ENCODE peak calls at places on chromosomes 2 and 18, in seven cellular contexts. One of them, this sample, is unnamed.

GRCh38 chr2:136323212-136323611 is 205.3 kb upstream of the CXCR4 start:
- DNase-seq in NCI-H446 treated with DMSO at 0.1 percent for 48 hours: no peak
- DNase-seq in IMR-90: no peak
- DNase-seq in HS-5: no peak
- DNase-seq in endothelial cell: no peak
- DNase-seq in foreskin fibroblast: no peak
- DNase-seq in adrenal gland: no peak
- DNase-seq in this sample: no peak

GRCh38 chr2:136423516-136423996 is 305.6 kb upstream of the CXCR4 start:
- DNase-seq in NCI-H446 treated with DMSO at 0.1 percent for 48 hours: peak; percentile 58
- DNase-seq in IMR-90: peak; percentile 47
- DNase-seq in HS-5: peak; percentile 19
- DNase-seq in endothelial cell: peak; percentile 83
- DNase-seq in foreskin fibroblast: peak; percentile 68
- DNase-seq in adrenal gland: peak; percentile 75
- DNase-seq in this sample: peak; percentile 17

GRCh38 chr18:50312296-50313030 is 25.0 kb upstream of the CXXC1 start:
- DNase-seq in NCI-H446 treated with DMSO at 0.1 percent for 48 hours: no peak
- DNase-seq in IMR-90: no peak
- DNase-seq in HS-5: no peak
- DNase-seq in endothelial cell: no peak
- DNase-seq in foreskin fibroblast: no peak
- DNase-seq in adrenal gland: no peak
- DNase-seq in this sample: no peak

GRCh38 chr2:126885701-126886121 is 13.0 kb upstream of the TEX51 start:
- DNase-seq in NCI-H446 treated with DMSO at 0.1 percent for 48 hours: no peak
- DNase-seq in IMR-90: peak; percentile 28
- DNase-seq in HS-5: no peak
- DNase-seq in endothelial cell: no peak
- DNase-seq in foreskin fibroblast: peak; percentile 53
- DNase-seq in adrenal gland: peak; percentile 51
- DNase-seq in this sample: no peak

GRCh38 chr2:229235136-229235914 is 35.8 kb downstream of the PID1 start:
- DNase-seq in NCI-H446 treated with DMSO at 0.1 percent for 48 hours: no peak
- DNase-seq in IMR-90: peak; percentile 1
- DNase-seq in HS-5: no peak
- DNase-seq in endothelial cell: peak; percentile 31
- DNase-seq in foreskin fibroblast: peak; percentile 63
- DNase-seq in adrenal gland: no peak
- DNase-seq in this sample: no peak

GRCh38 chr2:159677654-159678053 is 34.7 kb upstream of the MARCHF7 start:
- DNase-seq in NCI-H446 treated with DMSO at 0.1 percent for 48 hours: no peak
- DNase-seq in IMR-90: peak; percentile 33
- DNase-seq in HS-5: no peak
- DNase-seq in endothelial cell: no peak
- DNase-seq in foreskin fibroblast: peak; percentile 31
- DNase-seq in adrenal gland: no peak
- DNase-seq in this sample: no peak

GRCh38 chr2:457792-458430 is 170.0 kb upstream of the ALKAL2 start:
- DNase-seq in NCI-H446 treated with DMSO at 0.1 percent for 48 hours: no peak
- DNase-seq in IMR-90: no peak
- DNase-seq in HS-5: no peak
- DNase-seq in endothelial cell: no peak
- DNase-seq in foreskin fibroblast: no peak
- DNase-seq in adrenal gland: no peak
- DNase-seq in this sample: no peak

GRCh38 chr2:189254268-189254883 is 74.8 kb upstream of the COL5A2 start:
- DNase-seq in NCI-H446 treated with DMSO at 0.1 percent for 48 hours: peak; percentile 57
- DNase-seq in IMR-90: peak; percentile 71
- DNase-seq in HS-5: peak; percentile 87
- DNase-seq in endothelial cell: no peak
- DNase-seq in foreskin fibroblast: peak; percentile 90
- DNase-seq in adrenal gland: no peak
- DNase-seq in this sample: peak; percentile 96

GRCh38 chr2:223760838-223761502 is 76.4 kb downstream of the AP1S3 start:
- DNase-seq in NCI-H446 treated with DMSO at 0.1 percent for 48 hours: peak; percentile 9
- DNase-seq in IMR-90: peak; percentile 89
- DNase-seq in HS-5: peak; percentile 71
- DNase-seq in endothelial cell: no peak
- DNase-seq in foreskin fibroblast: peak; percentile 92
- DNase-seq in adrenal gland: peak; percentile 57
- DNase-seq in this sample: peak; percentile 54

GRCh38 chr2:8486141-8486540 is 195.7 kb upstream of the ID2 start:
- DNase-seq in NCI-H446 treated with DMSO at 0.1 percent for 48 hours: no peak
- DNase-seq in IMR-90: no peak
- DNase-seq in HS-5: no peak
- DNase-seq in endothelial cell: no peak
- DNase-seq in foreskin fibroblast: no peak
- DNase-seq in adrenal gland: no peak
- DNase-seq in this sample: no peak

GRCh38 chr18:41972067-41973000 is 17.3 kb downstream of the PIK3C3 start:
- DNase-seq in NCI-H446 treated with DMSO at 0.1 percent for 48 hours: no peak
- DNase-seq in IMR-90: no peak
- DNase-seq in HS-5: no peak
- DNase-seq in endothelial cell: no peak
- DNase-seq in foreskin fibroblast: no peak
- DNase-seq in adrenal gland: no peak
- DNase-seq in this sample: no peak

GRCh38 chr2:228048838-228049490 is 132.5 kb downstream of the SPHKAP start:
- DNase-seq in NCI-H446 treated with DMSO at 0.1 percent for 48 hours: peak; percentile 31
- DNase-seq in IMR-90: peak; percentile 11
- DNase-seq in HS-5: peak; percentile 52
- DNase-seq in endothelial cell: peak; percentile 23
- DNase-seq in foreskin fibroblast: peak; percentile 67
- DNase-seq in adrenal gland: peak; percentile 55
- DNase-seq in this sample: peak; percentile 21

GRCh38 chr18:2179498-2180183 is 391.7 kb downstream of the METTL4 start:
- DNase-seq in NCI-H446 treated with DMSO at 0.1 percent for 48 hours: no peak
- DNase-seq in IMR-90: no peak
- DNase-seq in HS-5: no peak
- DNase-seq in endothelial cell: no peak
- DNase-seq in foreskin fibroblast: no peak
- DNase-seq in adrenal gland: no peak
- DNase-seq in this sample: no peak

GRCh38 chr2:86274918-86275275 is 62.5 kb downstream of the REEP1 start:
- DNase-seq in NCI-H446 treated with DMSO at 0.1 percent for 48 hours: peak; percentile 3
- DNase-seq in IMR-90: peak; percentile 15
- DNase-seq in HS-5: no peak
- DNase-seq in endothelial cell: no peak
- DNase-seq in foreskin fibroblast: peak; percentile 41
- DNase-seq in adrenal gland: no peak
- DNase-seq in this sample: peak; percentile 11

GRCh38 chr18:55522011-55522410 is 66.0 kb downstream of the TCF4 start:
- DNase-seq in NCI-H446 treated with DMSO at 0.1 percent for 48 hours: no peak
- DNase-seq in IMR-90: no peak
- DNase-seq in HS-5: no peak
- DNase-seq in endothelial cell: peak; percentile 59
- DNase-seq in foreskin fibroblast: no peak
- DNase-seq in adrenal gland: no peak
- DNase-seq in this sample: no peak

GRCh38 chr2:227908266-227909054 is 37.0 kb downstream of the DAW1 start:
- DNase-seq in NCI-H446 treated with DMSO at 0.1 percent for 48 hours: no peak
- DNase-seq in IMR-90: peak; percentile 46
- DNase-seq in HS-5: peak; percentile 85
- DNase-seq in endothelial cell: no peak
- DNase-seq in foreskin fibroblast: peak; percentile 49
- DNase-seq in adrenal gland: no peak
- DNase-seq in this sample: no peak

GRCh38 chr2:237665713-237666143 is 38.3 kb downstream of the LRRFIP1 start:
- DNase-seq in NCI-H446 treated with DMSO at 0.1 percent for 48 hours: no peak
- DNase-seq in IMR-90: no peak
- DNase-seq in HS-5: no peak
- DNase-seq in endothelial cell: no peak
- DNase-seq in foreskin fibroblast: no peak
- DNase-seq in adrenal gland: peak; percentile 46
- DNase-seq in this sample: no peak

GRCh38 chr2:155722290-155722689 is 610.2 kb downstream of the NR4A2 start:
- DNase-seq in NCI-H446 treated with DMSO at 0.1 percent for 48 hours: no peak
- DNase-seq in IMR-90: no peak
- DNase-seq in HS-5: no peak
- DNase-seq in endothelial cell: no peak
- DNase-seq in foreskin fibroblast: no peak
- DNase-seq in adrenal gland: no peak
- DNase-seq in this sample: no peak

GRCh38 chr2:190449925-190450324 is 41.8 kb downstream of the MFSD6 start:
- DNase-seq in NCI-H446 treated with DMSO at 0.1 percent for 48 hours: no peak
- DNase-seq in IMR-90: no peak
- DNase-seq in HS-5: no peak
- DNase-seq in endothelial cell: no peak
- DNase-seq in foreskin fibroblast: no peak
- DNase-seq in adrenal gland: no peak
- DNase-seq in this sample: no peak

GRCh38 chr2:62304429-62305417 is 108.8 kb downstream of the B3GNT2 start:
- DNase-seq in NCI-H446 treated with DMSO at 0.1 percent for 48 hours: no peak
- DNase-seq in IMR-90: peak; percentile 73
- DNase-seq in HS-5: peak; percentile 35
- DNase-seq in endothelial cell: peak; percentile 59
- DNase-seq in foreskin fibroblast: peak; percentile 38
- DNase-seq in adrenal gland: peak; percentile 95
- DNase-seq in this sample: peak; percentile 27

GRCh38 chr18:59988098-59988706 is 88.4 kb downstream of the PMAIP1 start:
- DNase-seq in NCI-H446 treated with DMSO at 0.1 percent for 48 hours: no peak
- DNase-seq in IMR-90: peak; percentile 74
- DNase-seq in HS-5: peak; percentile 5
- DNase-seq in endothelial cell: peak; percentile 49
- DNase-seq in foreskin fibroblast: peak; percentile 79
- DNase-seq in adrenal gland: peak; percentile 65
- DNase-seq in this sample: peak; percentile 21

GRCh38 chr2:240353944-240354343 is 81.5 kb upstream of the GPC1 start:
- DNase-seq in NCI-H446 treated with DMSO at 0.1 percent for 48 hours: no peak
- DNase-seq in IMR-90: no peak
- DNase-seq in HS-5: no peak
- DNase-seq in endothelial cell: no peak
- DNase-seq in foreskin fibroblast: no peak
- DNase-seq in adrenal gland: no peak
- DNase-seq in this sample: no peak

GRCh38 chr2:238286551-238286950 is 1.9 kb downstream of the PER2 start:
- DNase-seq in NCI-H446 treated with DMSO at 0.1 percent for 48 hours: peak; percentile 64
- DNase-seq in IMR-90: peak; percentile 86
- DNase-seq in HS-5: no peak
- DNase-seq in endothelial cell: no peak
- DNase-seq in foreskin fibroblast: peak; percentile 84
- DNase-seq in adrenal gland: peak; percentile 94
- DNase-seq in this sample: peak; percentile 51

GRCh38 chr2:181738483-181739015 is 58.2 kb upstream of the NEUROD1 start:
- DNase-seq in NCI-H446 treated with DMSO at 0.1 percent for 48 hours: no peak
- DNase-seq in IMR-90: no peak
- DNase-seq in HS-5: no peak
- DNase-seq in endothelial cell: no peak
- DNase-seq in foreskin fibroblast: no peak
- DNase-seq in adrenal gland: no peak
- DNase-seq in this sample: no peak

GRCh38 chr2:43824951-43825493 is 13.6 kb downstream of the ABCG5 start:
- DNase-seq in NCI-H446 treated with DMSO at 0.1 percent for 48 hours: no peak
- DNase-seq in IMR-90: no peak
- DNase-seq in HS-5: no peak
- DNase-seq in endothelial cell: no peak
- DNase-seq in foreskin fibroblast: no peak
- DNase-seq in adrenal gland: peak; percentile 82
- DNase-seq in this sample: no peak

GRCh38 chr2:152222975-152223638 is 47.5 kb upstream of the STAM2 start:
- DNase-seq in NCI-H446 treated with DMSO at 0.1 percent for 48 hours: peak; percentile 85
- DNase-seq in IMR-90: peak; percentile 88
- DNase-seq in HS-5: no peak
- DNase-seq in endothelial cell: no peak
- DNase-seq in foreskin fibroblast: peak; percentile 86
- DNase-seq in adrenal gland: peak; percentile 71
- DNase-seq in this sample: peak; percentile 60